ENCODE peak calls at places on chromosomes 5 and 9, in seven cellular contexts. U is WTC11; K is BJ; M is lower leg skin; F is coronary artery; V is CD4-positive, alpha-beta T cell; Z is thyroid gland. I is an unnamed sample.

GRCh38 chr9:21933865-21934264 is 60.3 kb downstream of the CDKN2A start:
- DNase-seq in F (no peak), K (no peak), Z (no peak), U (no peak), V (no peak), M (no peak), I (no peak)

GRCh38 chr9:2024888-2025781 is 10.0 kb downstream of the SMARCA2 start:
- DNase-seq in Z (no peak), K (no peak), M (no peak), V (no peak), F (no peak), U (no peak), I (no peak)

GRCh38 chr9:137240321-137240840 is 706 bp upstream of the TUBB4B start:
- DNase-seq in Z (peak), K (no peak), F (peak), U (peak), M (peak), V (peak), I (no peak)

GRCh38 chr5:19555876-19556275 is 432.1 kb downstream of the CDH18 start:
- DNase-seq in K (no peak), U (no peak), Z (no peak), F (no peak), V (no peak), M (no peak), I (no peak)

GRCh38 chr5:67035098-67035740 is 161.4 kb downstream of the CD180 start:
- DNase-seq in K (no peak), U (no peak), M (no peak), F (no peak), Z (no peak), V (no peak), I (no peak)

GRCh38 chr9:14212116-14212515 is 101.8 kb downstream of the NFIB start:
- DNase-seq in K (no peak), M (no peak), V (no peak), U (no peak), Z (no peak), F (no peak), I (no peak)

GRCh38 chr5:130333089-130333488 is 428.8 kb downstream of the CHSY3 start:
- DNase-seq in K (peak), V (no peak), Z (no peak), M (no peak), F (no peak), U (no peak), I (no peak)

GRCh38 chr5:68406767-68407232 is 191.2 kb downstream of the PIK3R1 start:
- DNase-seq in V (no peak), K (no peak), M (no peak), F (no peak), U (no peak), Z (no peak), I (no peak)

GRCh38 chr5:15116996-15117395 is 245.4 kb upstream of the ANKH start:
- DNase-seq in K (no peak), Z (no peak), M (no peak), F (no peak), U (no peak), V (no peak), I (no peak)

GRCh38 chr9:78280982-78281668 is 15.8 kb upstream of the PSAT1 start:
- DNase-seq in Z (peak), V (no peak), K (no peak), U (no peak), M (no peak), F (peak), I (no peak)

GRCh38 chr9:86525182-86525581 is 171.0 kb upstream of the TUT7 start:
- DNase-seq in F (no peak), K (no peak), Z (no peak), M (no peak), U (no peak), V (no peak), I (no peak)

GRCh38 chr5:1536298-1537165 is 12.8 kb upstream of the LPCAT1 start:
- DNase-seq in Z (peak), M (peak), K (no peak), F (peak), V (peak), U (no peak), I (no peak)

GRCh38 chr5:90866333-90866732 is 307.7 kb downstream of the ADGRV1 start:
- DNase-seq in K (no peak), U (no peak), V (no peak), F (no peak), Z (no peak), M (no peak), I (no peak)

DNA sequence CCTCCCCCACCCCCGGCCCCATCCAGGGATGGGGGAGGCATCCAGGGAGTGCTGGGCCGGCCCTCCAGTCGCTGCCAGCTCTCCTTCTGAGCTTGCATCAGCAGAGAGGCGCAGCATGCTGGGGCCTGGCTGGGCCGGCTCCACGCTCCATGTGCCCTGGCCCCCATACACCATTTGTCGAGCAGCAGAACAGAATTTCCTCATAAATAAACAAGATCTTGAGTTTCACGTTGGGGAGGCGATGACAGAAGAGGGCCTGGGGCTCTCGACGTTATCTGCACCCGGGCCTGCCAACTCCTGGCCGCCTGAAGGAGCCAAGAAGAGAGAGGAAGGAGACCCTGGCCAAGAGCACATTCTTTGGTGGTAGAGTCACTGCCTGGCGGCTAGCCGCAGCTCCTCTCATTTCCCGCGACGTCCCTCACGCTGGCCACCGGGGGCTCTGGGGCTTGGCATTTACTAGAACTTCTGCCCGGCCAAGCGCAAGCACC is 177.0 kb downstream of the FGF18 start:
- DNase-seq in U (peak), V (no peak), F (peak), K (peak), Z (peak), M (peak), I (no peak)
- TF ChIP-seq CTCF in U (no peak), V (no peak), F (no peak), K (no peak), Z (no peak), M (no peak), I (no peak)

GRCh38 chr5:16345454-16345853 is 120.1 kb downstream of the ZNF622 start:
- DNase-seq in Z (no peak), U (no peak), V (no peak), K (no peak), M (no peak), F (no peak), I (no peak)
- TF ChIP-seq CTCF in Z (no peak), U (no peak), V (no peak), K (peak), M (no peak), F (no peak), I (no peak)

GRCh38 chr9:29691758-29692407 is 2118.6 kb upstream of the C9orf72 start:
- DNase-seq in Z (no peak), K (no peak), V (no peak), M (no peak), F (no peak), U (peak), I (no peak)
- TF ChIP-seq CTCF in Z (no peak), K (no peak), V (no peak), M (no peak), F (no peak), U (no peak), I (peak)

GRCh38 chr9:100294341-100294740 is 58.4 kb downstream of the TEX10 start:
- DNase-seq in M (no peak), F (no peak), U (no peak), V (no peak), K (no peak), Z (no peak), I (no peak)

GRCh38 chr9:100292414-100292813 is 60.3 kb downstream of the TEX10 start:
- DNase-seq in M (no peak), U (no peak), K (no peak), F (no peak), Z (no peak), V (no peak), I (no peak)

GRCh38 chr9:100294806-100295205 is 57.9 kb downstream of the TEX10 start:
- DNase-seq in F (no peak), M (no peak), V (no peak), Z (peak), K (no peak), U (no peak), I (no peak)

GRCh38 chr9:100295240-100295639 is 57.5 kb downstream of the TEX10 start:
- DNase-seq in K (no peak), M (no peak), U (no peak), F (no peak), V (no peak), Z (no peak), I (no peak)

GRCh38 chr9:100296407-100296806 is 56.3 kb downstream of the TEX10 start:
- DNase-seq in K (no peak), V (no peak), Z (no peak), F (no peak), M (no peak), U (no peak), I (no peak)
- TF ChIP-seq CTCF in K (no peak), V (no peak), Z (no peak), F (no peak), M (no peak), U (no peak), I (no peak)

DNA sequence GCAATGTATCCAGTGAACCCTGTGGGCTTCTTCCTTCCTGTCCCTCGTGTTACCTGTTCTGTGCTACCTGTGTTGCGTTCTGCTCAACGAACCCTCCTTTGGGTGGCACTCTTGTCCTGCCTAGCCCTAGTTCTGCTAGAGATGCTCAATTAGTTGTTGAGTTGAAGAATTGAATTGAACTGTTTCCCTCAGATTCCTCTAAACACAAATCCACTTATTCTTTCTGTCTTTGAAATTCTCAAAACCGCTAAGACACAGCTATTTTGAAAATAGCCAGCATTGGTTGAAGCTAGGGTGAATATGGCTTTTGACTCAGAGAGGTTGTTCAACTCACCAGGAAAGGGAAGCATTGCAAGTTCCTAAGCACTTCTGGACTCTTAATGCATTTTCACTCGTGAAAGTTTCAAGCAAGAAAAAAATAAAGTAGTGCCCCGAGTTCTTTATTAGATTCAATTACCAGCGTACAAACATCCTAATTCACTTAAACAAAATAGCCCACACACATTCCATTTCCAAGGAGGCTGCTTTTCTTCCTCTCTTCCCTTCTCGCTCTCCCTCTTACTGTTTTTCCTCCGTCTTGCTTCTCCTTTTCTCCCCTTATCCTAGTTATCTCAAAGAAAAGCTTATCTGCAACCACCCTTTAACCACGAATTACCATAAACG is 648 bp upstream of the ITGA1 start:
- DNase-seq in F (no peak), Z (peak), U (peak), V (peak), M (no peak), K (no peak), I (no peak)
- TF ChIP-seq CTCF in F (no peak), Z (peak), U (no peak), V (peak), M (no peak), K (peak), I (no peak)

DNA sequence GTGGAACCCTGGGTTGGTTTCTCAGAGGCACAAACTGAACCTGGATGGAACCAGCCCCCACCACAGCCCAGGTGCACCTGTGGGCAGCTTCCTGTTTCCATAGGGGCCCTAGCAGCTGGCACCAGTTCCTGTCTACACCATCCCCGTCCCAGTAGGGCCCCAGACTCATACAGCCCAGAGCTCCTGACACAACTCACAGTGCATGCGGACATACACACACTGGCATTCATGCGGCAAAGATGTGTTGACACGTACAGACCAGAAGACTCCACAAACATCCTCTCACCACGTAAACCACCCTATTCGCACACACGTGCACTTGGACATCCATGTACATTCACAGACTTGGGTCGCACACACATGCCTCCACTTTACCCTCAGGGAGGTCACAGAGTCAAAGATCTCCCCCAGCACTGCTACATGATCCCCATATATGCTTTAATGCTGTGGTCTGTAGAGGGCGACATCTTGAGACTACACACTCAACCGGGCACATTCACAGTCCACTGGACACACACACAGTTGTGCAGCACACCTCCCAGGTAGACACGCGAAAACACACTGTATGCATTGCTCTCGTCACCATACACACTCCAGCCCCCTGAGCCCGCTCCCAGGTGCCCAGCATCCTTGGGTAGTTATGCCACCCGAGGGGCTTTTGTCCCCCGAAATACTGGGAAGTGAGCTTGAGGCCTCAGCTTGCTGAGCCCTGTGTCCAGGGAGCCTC is 22.4 kb downstream of the CXXC5 start:
- DNase-seq in U (no peak), K (no peak), V (no peak), F (no peak), Z (no peak), M (no peak), I (no peak)
- TF ChIP-seq CTCF in U (no peak), K (peak), V (no peak), F (no peak), Z (peak), M (no peak), I (peak)

GRCh38 chr9:94563548-94563947 is 8.7 kb downstream of the PCAT7 start:
- DNase-seq in M (no peak), V (no peak), U (no peak), F (no peak), Z (no peak), K (no peak), I (no peak)
- TF ChIP-seq CTCF in M (no peak), V (no peak), U (no peak), F (no peak), Z (no peak), K (no peak), I (no peak)

DNA sequence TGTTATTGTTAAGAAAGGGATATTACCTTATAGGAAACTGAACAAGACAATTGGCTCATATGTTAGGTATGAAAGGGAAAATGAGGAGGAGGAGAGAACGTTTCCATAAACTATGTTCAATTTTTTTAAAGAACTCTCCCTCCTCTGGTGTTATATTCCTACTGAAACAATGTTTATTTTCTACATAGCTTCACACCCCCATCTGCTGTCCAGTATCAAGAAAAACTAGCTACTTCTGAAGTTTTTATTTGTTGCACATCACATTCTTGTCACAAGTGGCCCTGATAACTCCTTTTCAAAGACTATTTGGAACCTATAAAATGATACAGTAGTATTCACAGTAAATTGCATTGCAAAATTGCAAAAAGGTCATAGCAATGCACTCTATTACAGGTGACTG is 223.4 kb upstream of the FAM174A start:
- DNase-seq in U (no peak), V (no peak), K (no peak), F (no peak), Z (no peak), M (no peak), I (no peak)
- TF ChIP-seq CTCF in U (no peak), V (no peak), K (no peak), F (no peak), Z (no peak), M (no peak), I (peak)

GRCh38 chr5:120457839-120458507 is 6.1 kb upstream of the PRR16 start:
- DNase-seq in F (peak), Z (peak), V (no peak), K (no peak), M (peak), U (peak), I (no peak)
- TF ChIP-seq CTCF in F (peak), Z (peak), V (peak), K (peak), M (no peak), U (peak), I (peak)

GRCh38 chr9:72903103-72903502 is 49.8 kb downstream of the ALDH1A1 start:
- DNase-seq in F (no peak), M (no peak), U (no peak), K (no peak), V (no peak), Z (no peak), I (no peak)
- TF ChIP-seq CTCF in F (no peak), M (no peak), U (no peak), K (no peak), V (no peak), Z (no peak), I (no peak)

I was measured in type B pancreatic cell.